ENCODE peak calls at places on chromosomes 12 and 14, in eight cellular contexts. T, I, X, Y, F, O, B and W are unnamed samples. For H3K27me3, the result is how much of the 10 kb centered on the place peaks cover.

GRCh38 chr14:103141117-103141796 is 18.0 kb downstream of the TNFAIP2 start:
- DNase-seq in O (peak), F (no peak), B (no peak), Y (no peak), X (peak), T (no peak), I (peak), W (no peak)

GRCh38 chr12:120598674-120599463 is 17.7 kb upstream of the POP5 start:
- DNase-seq in I (peak), B (no peak), O (no peak), X (no peak), Y (no peak), T (peak), F (peak), W (no peak)

GRCh38 chr12:98355322-98355721 is 160.1 kb upstream of the TMPO start:
- DNase-seq in I (no peak), Y (no peak), O (no peak), B (no peak), X (no peak), T (peak), F (no peak), W (no peak)

GRCh38 chr12:124040286-124040685 is 67.3 kb downstream of the ZNF664 start:
- DNase-seq in B (no peak), I (no peak), T (no peak), Y (no peak), X (no peak), O (no peak), F (peak), W (no peak)

GRCh38 chr14:98592611-98593170 is 679.3 kb downstream of the BCL11B start:
- DNase-seq in F (no peak), B (no peak), I (no peak), Y (no peak), T (no peak), O (no peak), X (no peak), W (no peak)

GRCh38 chr12:104493504-104493903 is 36.8 kb downstream of the CHST11 start:
- DNase-seq in X (no peak), T (no peak), F (no peak), Y (no peak), I (no peak), B (no peak), O (no peak), W (no peak)

GRCh38 chr12:112848338-112848715 is 56.8 kb downstream of the RPH3A start:
- DNase-seq in I (no peak), B (no peak), Y (no peak), O (no peak), T (no peak), F (no peak), X (no peak), W (no peak)

GRCh38 chr14:80956922-80957321 is 1.5 kb downstream of the TSHR start:
- DNase-seq in T (no peak), Y (peak), B (no peak), I (no peak), F (no peak), O (no peak), X (no peak), W (no peak)

GRCh38 chr14:100292776-100293461 is 13.3 kb downstream of the SLC25A29 start:
- DNase-seq in Y (peak), T (no peak), O (no peak), X (peak), F (peak), I (no peak), B (no peak), W (no peak)

GRCh38 chr14:29197557-29197956 is 431.0 kb downstream of the FOXG1 start:
- DNase-seq in O (no peak), T (peak), F (no peak), B (no peak), I (no peak), Y (no peak), X (no peak), W (no peak)
- H3K27me3 ChIP-seq in O (under half), T (under half), F (under half), B (under half), I (under half), Y (under half), X (under half), W (under half)

GRCh38 chr12:110465024-110465423 is 3.0 kb downstream of the GPN3 start:
- DNase-seq in T (no peak), B (no peak), F (no peak), I (no peak), O (no peak), X (no peak), Y (no peak), W (no peak)

GRCh38 chr12:110467847-110468211 is 228 bp downstream of the GPN3 start:
- DNase-seq in B (no peak), T (no peak), I (no peak), O (no peak), Y (no peak), X (no peak), F (no peak), W (no peak)

GRCh38 chr12:110468212-110469048 is at the start of the genes FAM216A and GPN3:
- DNase-seq in Y (peak), O (peak), F (peak), B (peak), X (peak), I (peak), T (peak), W (peak)

GRCh38 chr12:110466791-110467190 is 1.3 kb downstream of the GPN3 start:
- DNase-seq in B (no peak), T (no peak), X (no peak), F (no peak), I (no peak), O (no peak), Y (no peak), W (no peak)
- H3K4me3 ChIP-seq in B (peak), T (no peak), X (no peak), F (no peak), I (peak), O (no peak), Y (peak), W (no peak)

DNA sequence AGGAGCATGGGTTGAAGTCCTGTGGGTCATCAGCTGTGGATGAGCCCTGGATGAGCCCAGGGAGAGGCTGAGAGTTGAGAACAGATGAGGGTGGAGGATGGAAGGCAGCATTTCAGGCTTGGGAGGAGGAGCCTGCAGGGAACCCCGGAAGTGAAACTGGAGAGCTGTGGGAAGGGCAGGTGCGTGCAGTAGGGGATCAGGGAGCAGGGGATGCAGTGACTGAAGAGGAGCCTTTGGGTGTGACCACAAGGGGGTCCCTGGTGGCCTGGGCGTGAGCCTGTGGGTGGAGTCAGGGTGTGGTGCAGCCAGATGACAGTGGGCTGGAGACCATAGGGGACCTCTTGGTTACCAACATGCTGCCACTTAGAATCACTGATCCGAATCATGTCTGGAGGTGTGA is 115.5 kb downstream of the PAPOLA start:
- DNase-seq in T (no peak), B (no peak), O (no peak), F (no peak), Y (no peak), I (no peak), X (no peak), W (no peak)
- H3K27me3 ChIP-seq in T (under half), B (under half), O (under half), F (under half), Y (under half), I (under half), X (under half), W (under half)

GRCh38 chr14:54627325-54627717 is 60.4 kb downstream of the SAMD4A start:
- DNase-seq in Y (no peak), B (no peak), I (no peak), F (no peak), O (no peak), T (no peak), X (no peak), W (no peak)
- H3K4me3 ChIP-seq in Y (peak), B (peak), I (peak), F (no peak), O (no peak), T (no peak), X (no peak), W (peak)

GRCh38 chr12:94147991-94148840 is at the start of gene PLXNC1:
- DNase-seq in O (no peak), X (peak), I (peak), B (no peak), Y (no peak), F (peak), T (no peak), W (peak)
- H3K27me3 ChIP-seq in O (under half), X (half or more), I (under half), B (half or more), Y (under half), F (under half), T (under half), W (under half)

GRCh38 chr14:93937519-93937918 is 10.4 kb downstream of the FAM181A start:
- DNase-seq in X (no peak), O (no peak), I (no peak), F (no peak), Y (no peak), B (no peak), T (peak), W (no peak)

GRCh38 chr14:93936926-93937325 is 9.8 kb downstream of the FAM181A start:
- DNase-seq in O (no peak), X (no peak), Y (no peak), B (no peak), I (no peak), F (no peak), T (no peak), W (no peak)

GRCh38 chr14:93939304-93940229 is 12.4 kb downstream of the FAM181A start:
- DNase-seq in I (peak), X (peak), T (peak), F (peak), O (peak), B (peak), Y (peak), W (peak)

GRCh38 chr14:93940437-93940836 is 13.3 kb downstream of the FAM181A start:
- DNase-seq in B (no peak), O (no peak), X (no peak), T (no peak), Y (no peak), I (no peak), F (no peak), W (no peak)

GRCh38 chr14:93938766-93939303 is 11.7 kb downstream of the FAM181A start:
- DNase-seq in F (no peak), Y (no peak), I (no peak), B (no peak), O (no peak), X (no peak), T (no peak), W (no peak)
- H3K4me3 ChIP-seq in F (no peak), Y (peak), I (peak), B (no peak), O (no peak), X (no peak), T (no peak), W (peak)

DNA sequence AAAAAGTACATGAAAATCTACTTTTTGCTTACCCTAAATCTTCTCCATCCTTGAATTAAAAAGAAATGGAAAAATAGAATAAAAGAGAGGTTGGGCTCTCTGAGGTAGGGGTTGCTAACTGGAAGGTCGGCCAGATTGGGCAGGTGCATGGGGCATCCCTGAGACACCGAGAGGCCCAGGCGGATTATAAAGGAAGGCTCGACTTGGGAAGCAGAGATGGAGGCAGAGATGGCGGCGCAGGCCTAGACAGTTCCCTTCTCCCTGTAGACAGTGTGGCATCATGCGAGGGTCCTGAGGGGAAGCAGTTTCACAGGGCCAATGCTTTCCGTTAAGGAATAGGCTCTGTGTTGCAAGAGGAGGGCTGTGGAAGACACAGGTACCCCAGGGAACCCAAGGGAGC is 3.7 kb upstream of the KRT74 start:
- DNase-seq in X (no peak), O (no peak), I (no peak), Y (no peak), F (no peak), B (no peak), T (no peak), W (no peak)
- H3K27me3 ChIP-seq in X (under half), O (under half), I (under half), Y (under half), F (under half), B (under half), T (under half), W (under half)